ENCODE peak calls at places on chromosomes 3 and 15, in eight cellular contexts. W is tibial nerve; H is CD8-positive, alpha-beta T cell; P is fibroblast of lung; V is WERI-Rb-1; K is IMR-90; M is BE2C; A is cardiac muscle cell. F is an unnamed sample. For H3K36me3 and H3K27me3, the result is how much of the 10 kb centered on the place peaks cover.

GRCh38 chr3:103510760-103511159 is 1075.9 kb downstream of the ZPLD1 start:
- DNase-seq in W (no peak), H (no peak), P (no peak), V (no peak), K (no peak), M (no peak), A (no peak), F (no peak)

GRCh38 chr3:39133822-39134221 is 19.6 kb downstream of the CSRNP1 start:
- DNase-seq in W (no peak), H (no peak), P (no peak), V (no peak), K (no peak), M (no peak), A (no peak), F (no peak)

GRCh38 chr3:181839915-181840295 is 128.2 kb downstream of the SOX2 start:
- DNase-seq in W (no peak), H (no peak), P (peak), V (no peak), K (no peak), M (no peak), A (no peak), F (no peak)

GRCh38 chr3:72185549-72186484 is 400.9 kb upstream of the PROK2 start:
- DNase-seq in W (no peak), H (no peak), P (peak), V (no peak), K (peak), M (peak), A (peak), F (peak)

GRCh38 chr15:66833372-66833771 is 131.3 kb downstream of the SMAD6 start:
- DNase-seq in W (no peak), H (no peak), P (no peak), V (no peak), K (no peak), M (no peak), A (no peak), F (no peak)

GRCh38 chr3:59772416-59773408 is 722.9 kb upstream of the CFAP20DC start:
- DNase-seq in W (no peak), H (peak), P (no peak), V (no peak), K (no peak), M (no peak), A (no peak), F (no peak)

GRCh38 chr3:63043631-63044030 is 168.4 kb upstream of the CADPS start:
- DNase-seq in W (no peak), H (no peak), P (peak), V (no peak), K (no peak), M (no peak), A (no peak), F (no peak)

GRCh38 chr3:152524198-152525140 is 255.7 kb downstream of the MBNL1 start:
- DNase-seq in W (peak), H (peak), P (peak), V (peak), K (peak), M (peak), A (peak), F (peak)

GRCh38 chr15:57458255-57458850 is 82.0 kb downstream of the CGNL1 start:
- DNase-seq in W (no peak), H (no peak), P (no peak), V (no peak), K (no peak), M (peak), A (peak), F (no peak)

GRCh38 chr3:38707730-38708129 is 58.2 kb upstream of the SCN5A start:
- DNase-seq in W (no peak), H (no peak), P (no peak), V (no peak), K (no peak), M (no peak), A (no peak), F (no peak)

GRCh38 chr3:40521254-40521653 is 3.5 kb upstream of the ZNF621 start:
- DNase-seq in W (no peak), H (no peak), P (no peak), V (no peak), K (no peak), M (no peak), A (no peak), F (no peak)

GRCh38 chr3:124663690-124664089 is 66.6 kb upstream of the UMPS start:
- DNase-seq in W (no peak), H (no peak), P (no peak), V (no peak), K (peak), M (no peak), A (peak), F (peak)

GRCh38 chr3:23202203-23202920 is 765 bp upstream of the UBE2E2 start:
- DNase-seq in W (peak), H (no peak), P (peak), V (no peak), K (peak), M (no peak), A (peak), F (no peak)

GRCh38 chr3:11985866-11986265 is 18.3 kb upstream of the SYN2 start:
- DNase-seq in W (no peak), H (no peak), P (no peak), V (no peak), K (no peak), M (no peak), A (no peak), F (no peak)
- H3K36me3 ChIP-seq in W (under half), H (under half), P (under half), V (under half), K (under half), M (under half), A (under half), F (under half)

GRCh38 chr3:46359748-46360509 is 6.0 kb downstream of the CCR2 start:
- DNase-seq in W (no peak), H (no peak), P (peak), V (no peak), K (peak), M (no peak), A (no peak), F (no peak)
- H3K27me3 ChIP-seq in W (under half), H (under half), P (under half), V (half or more), K (half or more), M (under half), A (under half), F (under half)

GRCh38 chr3:142595141-142595540 is 1.1 kb upstream of the PLS1 start:
- DNase-seq in W (no peak), H (no peak), P (no peak), V (no peak), K (no peak), M (no peak), A (no peak), F (no peak)
- H3K4me3 ChIP-seq in W (no peak), H (no peak), P (no peak), V (peak), K (no peak), M (no peak), A (peak), F (no peak)

DNA sequence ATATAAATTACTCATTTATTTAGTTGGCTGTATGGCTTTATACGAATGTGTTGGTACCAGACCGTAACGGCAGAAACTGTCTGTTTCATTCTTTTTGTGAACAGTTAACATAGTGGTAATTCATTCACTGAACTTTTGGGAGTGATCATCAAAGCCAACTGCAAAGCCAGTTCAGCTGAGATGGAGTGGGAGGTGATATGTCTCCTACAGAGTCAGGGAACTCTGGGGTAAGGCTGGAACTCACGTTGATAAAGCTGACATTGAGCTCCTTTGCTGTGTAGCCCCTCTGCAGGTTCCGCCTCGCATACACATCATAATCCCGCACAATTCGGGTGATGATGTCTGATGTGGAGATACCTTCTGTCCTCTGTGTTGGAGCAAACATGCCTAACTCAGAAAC is 25.4 kb downstream of the SLC51A start:
- DNase-seq in W (no peak), H (no peak), P (no peak), V (no peak), K (no peak), M (no peak), A (no peak), F (no peak)
- H3K36me3 ChIP-seq in W (under half), H (under half), P (under half), V (under half), K (under half), M (under half), A (under half), F (under half)

F was measured in BJ.